ENCODE peak calls at places on chromosomes 5 and 9, in four cellular contexts. P is adrenal gland; Y is lung; L is CD8-positive, alpha-beta memory T cell. Q is an unnamed sample.

GRCh38 chr5:6000867-6001266 is 377.5 kb downstream of the MED10 start:
- DNase-seq in Y (no peak), P (no peak), L (no peak), Q (no peak)

GRCh38 chr9:117462926-117463325 is 48.1 kb upstream of the ASTN2 start:
- DNase-seq in L (no peak), P (no peak), Y (no peak), Q (no peak)

GRCh38 chr9:79195904-79196303 is 375.9 kb upstream of the TLE4 start:
- DNase-seq in P (no peak), Y (no peak), L (no peak), Q (no peak)

GRCh38 chr5:179212870-179213269 is 132.4 kb downstream of the ADAMTS2 start:
- DNase-seq in P (no peak), Y (no peak), L (no peak), Q (no peak)

GRCh38 chr5:124628721-124629596 is 117.5 kb downstream of the ZNF608 start:
- DNase-seq in P (peak; percentile 95), Y (no peak), L (no peak), Q (no peak)

GRCh38 chr9:84780385-84780784 is 110.9 kb downstream of the NTRK2 start:
- DNase-seq in L (no peak), Y (no peak), P (no peak), Q (no peak)

GRCh38 chr9:125993423-125993935 is 246.3 kb downstream of the PBX3 start:
- DNase-seq in L (no peak), Y (no peak), P (no peak), Q (no peak)

GRCh38 chr9:91116226-91116625 is 245.5 kb downstream of the AUH start:
- DNase-seq in L (no peak), P (peak; percentile 25), Y (no peak), Q (peak; percentile 50)

GRCh38 chr5:53971096-53971495 is 339.3 kb downstream of the ARL15 start:
- DNase-seq in Y (no peak), L (no peak), P (no peak), Q (no peak)

GRCh38 chr5:141269195-141269594 is 24.0 kb downstream of the PCDHB15 start:
- DNase-seq in Y (no peak), L (no peak), P (no peak), Q (no peak)
- H3K9me3 ChIP-seq in Y (peaks cover 45% of the 10 kb centered on the region), L (peaks cover 36% of the 10 kb centered on the region), P (no peaks in the 10 kb centered on the region), Q (peaks cover 99% of the 10 kb centered on the region)

GRCh38 chr5:142984016-142984415 is 213.8 kb downstream of the ARHGAP26 start:
- DNase-seq in L (no peak), P (no peak), Y (no peak), Q (no peak)

GRCh38 chr5:142982821-142983200 is 212.6 kb downstream of the ARHGAP26 start:
- DNase-seq in P (no peak), L (no peak), Y (no peak), Q (no peak)

GRCh38 chr5:142981475-142981874 is 211.3 kb downstream of the ARHGAP26 start:
- DNase-seq in Y (no peak), L (no peak), P (no peak), Q (no peak)

GRCh38 chr5:142981886-142982820 is 212.0 kb downstream of the ARHGAP26 start:
- DNase-seq in P (peak; percentile 62), L (no peak), Y (peak; percentile 74), Q (peak; percentile 89)

GRCh38 chr5:142984525-142984924 is 214.3 kb downstream of the ARHGAP26 start:
- DNase-seq in P (no peak), Y (no peak), L (no peak), Q (no peak)
- H3K4me1 ChIP-seq in P (peaks cover 27% of the 10 kb centered on the region), Y (peaks cover 16% of the 10 kb centered on the region), L (peaks cover 33% of the 10 kb centered on the region), Q (peaks cover 23% of the 10 kb centered on the region)

GRCh38 chr5:170861295-170861854 is 443 bp upstream of the RANBP17 start:
- DNase-seq in P (no peak), Y (peak; percentile 30), L (no peak), Q (no peak)
- H3K4me3 ChIP-seq in P (peak overlapping the region; percentile 85), Y (no peak overlapping the region), L (no peak overlapping the region), Q (peak overlapping the region; percentile 91)

GRCh38 chr9:135394131-135394530 is 85.5 kb upstream of the PPP1R26 start:
- DNase-seq in Y (no peak), P (no peak), L (no peak), Q (no peak)

GRCh38 chr9:135394699-135395645 is 84.6 kb upstream of the PPP1R26 start:
- DNase-seq in P (no peak), L (no peak), Y (no peak), Q (no peak)

GRCh38 chr9:135388530-135388929 is 91.1 kb upstream of the PPP1R26 start:
- DNase-seq in P (no peak), Y (no peak), L (no peak), Q (no peak)

GRCh38 chr9:135391759-135392158 is 87.8 kb upstream of the PPP1R26 start:
- DNase-seq in L (no peak), P (no peak), Y (no peak), Q (no peak)

GRCh38 chr9:135392511-135392910 is 87.1 kb upstream of the PPP1R26 start:
- DNase-seq in L (no peak), P (no peak), Y (no peak), Q (no peak)
- H3K9me3 ChIP-seq in L (no peaks in the 10 kb centered on the region), P (no peaks in the 10 kb centered on the region), Y (peaks cover 11% of the 10 kb centered on the region), Q (no peaks in the 10 kb centered on the region)

DNA sequence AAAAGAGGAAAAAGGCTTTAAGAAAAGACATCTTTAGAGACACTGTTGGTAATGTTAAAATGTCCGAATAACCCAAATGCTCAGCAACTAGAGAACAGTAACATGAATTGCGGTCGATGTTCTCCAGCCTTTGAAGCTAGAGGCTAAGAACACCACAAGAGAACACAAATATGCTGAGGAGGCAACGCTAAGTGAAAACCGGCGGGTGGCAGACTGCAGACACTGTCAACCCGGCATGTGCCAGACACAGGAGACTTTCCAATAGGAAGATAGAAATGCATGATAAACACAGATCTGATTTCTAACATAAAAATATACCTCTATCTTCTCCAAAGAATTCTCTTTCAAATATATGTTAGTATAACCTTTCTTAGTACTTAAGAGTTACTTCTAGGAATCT is 18.4 kb upstream of the DDX41 start:
- DNase-seq in Y (no peak), P (no peak), L (no peak), Q (no peak)
- H3K4me1 ChIP-seq in Y (peaks cover 12% of the 10 kb centered on the region), P (peaks cover 35% of the 10 kb centered on the region), L (no peaks in the 10 kb centered on the region), Q (peaks cover 40% of the 10 kb centered on the region)